ENCODE peak calls at places on chromosomes 3 and 15, in four cellular contexts. N, U, R and H are unnamed samples.
A peak's percentile ranks its signal among the peaks of the same experiment; 100 is the strongest.

GRCh38 chr3:120894285-120894684 is 13.7 kb upstream of the STXBP5L start:
- DNase-seq in N (no peak), U (no peak), R (no peak), H (peak; percentile 4)

GRCh38 chr3:33911525-33912322 is 113.3 kb downstream of the PDCD6IP start:
- DNase-seq in U (no peak), R (no peak), N (no peak), H (peak; percentile 51)

GRCh38 chr3:46690798-46691197 is 2.7 kb downstream of the ALS2CL start:
- DNase-seq in R (peak; percentile 68), U (no peak), N (no peak), H (no peak)

GRCh38 chr15:52217186-52217585 is 26.0 kb upstream of the GNB5 start:
- DNase-seq in U (peak; percentile 5), N (peak; percentile 71), R (no peak), H (no peak)

GRCh38 chr3:149936812-149937230 is 33.9 kb downstream of the PFN2 start:
- DNase-seq in R (no peak), N (peak; percentile 94), U (peak; percentile 41), H (peak; percentile 55)

GRCh38 chr3:194422188-194422587 is 23.1 kb upstream of the GP5 start:
- DNase-seq in U (no peak), R (no peak), N (no peak), H (peak; percentile 12)

GRCh38 chr3:10349801-10350200 is 28.9 kb upstream of the SEC13 start:
- DNase-seq in R (no peak), U (no peak), N (no peak), H (no peak)

GRCh38 chr3:169931747-169932520 is 20.6 kb downstream of the SAMD7 start:
- DNase-seq in U (no peak), N (no peak), R (no peak), H (no peak)

GRCh38 chr3:13189639-13190375 is 116.6 kb upstream of the IQSEC1 start:
- DNase-seq in N (no peak), U (peak; percentile 59), R (no peak), H (peak; percentile 43)

GRCh38 chr3:197426161-197426566 is 127.8 kb upstream of the DLG1 start:
- DNase-seq in N (no peak), R (no peak), U (no peak), H (peak; percentile 29)

GRCh38 chr3:123755085-123755484 is 129.0 kb downstream of the MYLK start:
- DNase-seq in N (no peak), R (no peak), U (no peak), H (no peak)

GRCh38 chr15:62392411-62392810 is 227.3 kb upstream of the C2CD4B start:
- DNase-seq in R (peak; percentile 22), N (peak; percentile 54), U (peak; percentile 8), H (peak; percentile 61)

GRCh38 chr3:130539005-130539404 is 22.0 kb downstream of the COL6A6 start:
- DNase-seq in N (peak; percentile 84), U (peak; percentile 52), R (no peak), H (peak; percentile 41)

GRCh38 chr15:63727542-63727941 is 106.2 kb downstream of the HERC1 start:
- DNase-seq in R (no peak), U (no peak), N (no peak), H (no peak)

GRCh38 chr15:101148881-101149664 is 102.8 kb downstream of the CHSY1 start:
- DNase-seq in R (no peak), U (no peak), N (no peak), H (no peak)

GRCh38 chr3:45807645-45808540 is 11.6 kb upstream of the SLC6A20 start:
- DNase-seq in U (no peak), N (no peak), R (no peak), H (no peak)

GRCh38 chr3:193680220-193680619 is 87.2 kb downstream of the OPA1 start:
- DNase-seq in U (no peak), R (no peak), N (peak; percentile 27), H (peak; percentile 11)

GRCh38 chr3:37174532-37175126 is at the start of gene LRRFIP2:
- DNase-seq in N (no peak), R (no peak), U (no peak), H (peak; percentile 85)

GRCh38 chr3:60365360-60365759 is 885.9 kb downstream of the FHIT start:
- DNase-seq in R (no peak), U (no peak), N (no peak), H (no peak)

GRCh38 chr3:72487078-72487765 is 361.0 kb downstream of the SHQ1 start:
- DNase-seq in U (no peak), R (peak; percentile 46), N (peak; percentile 15), H (peak; percentile 98)

GRCh38 chr3:137047240-137047639 is 89.5 kb downstream of the IL20RB start:
- DNase-seq in R (no peak), N (peak; percentile 68), U (no peak), H (no peak)

GRCh38 chr3:74351213-74351612 is 263.2 kb downstream of the CNTN3 start:
- DNase-seq in R (no peak), N (no peak), U (no peak), H (peak; percentile 14)

GRCh38 chr3:109081746-109082510 is 36.0 kb downstream of the MORC1 start:
- DNase-seq in R (no peak), N (peak; percentile 85), U (peak; percentile 14), H (peak; percentile 9)

GRCh38 chr15:60787737-60788513 is 309.0 kb upstream of the ICE2 start:
- DNase-seq in R (no peak), U (no peak), N (peak; percentile 66), H (no peak)

GRCh38 chr3:180646187-180646790 is 33.0 kb downstream of the CCDC39 start:
- DNase-seq in N (peak; percentile 39), R (no peak), U (no peak), H (no peak)

GRCh38 chr3:134904333-134904771 is 109.3 kb downstream of the EPHB1 start:
- DNase-seq in U (no peak), R (no peak), N (no peak), H (no peak)

GRCh38 chr15:58307313-58307961 is 124.4 kb upstream of the LIPC start:
- DNase-seq in U (no peak), R (no peak), N (no peak), H (peak; percentile 86)

GRCh38 chr3:61371123-61371522 is 119.9 kb upstream of the FHIT start:
- DNase-seq in U (peak; percentile 35), N (peak; percentile 56), R (no peak), H (no peak)

GRCh38 chr15:27486036-27486435 is 515.1 kb downstream of the GABRG3 start:
- DNase-seq in R (no peak), N (no peak), U (no peak), H (no peak)

GRCh38 chr3:150564243-150564642 is 17.7 kb downstream of the EIF2A start:
- DNase-seq in R (no peak), N (no peak), U (no peak), H (no peak)

GRCh38 chr3:73592154-73592877 is 32.4 kb downstream of the PDZRN3 start:
- DNase-seq in N (no peak), U (no peak), R (no peak), H (no peak)

GRCh38 chr3:99366663-99367429 is 271.5 kb upstream of the COL8A1 start:
- DNase-seq in N (peak; percentile 69), R (no peak), U (peak; percentile 5), H (no peak)

DNA sequence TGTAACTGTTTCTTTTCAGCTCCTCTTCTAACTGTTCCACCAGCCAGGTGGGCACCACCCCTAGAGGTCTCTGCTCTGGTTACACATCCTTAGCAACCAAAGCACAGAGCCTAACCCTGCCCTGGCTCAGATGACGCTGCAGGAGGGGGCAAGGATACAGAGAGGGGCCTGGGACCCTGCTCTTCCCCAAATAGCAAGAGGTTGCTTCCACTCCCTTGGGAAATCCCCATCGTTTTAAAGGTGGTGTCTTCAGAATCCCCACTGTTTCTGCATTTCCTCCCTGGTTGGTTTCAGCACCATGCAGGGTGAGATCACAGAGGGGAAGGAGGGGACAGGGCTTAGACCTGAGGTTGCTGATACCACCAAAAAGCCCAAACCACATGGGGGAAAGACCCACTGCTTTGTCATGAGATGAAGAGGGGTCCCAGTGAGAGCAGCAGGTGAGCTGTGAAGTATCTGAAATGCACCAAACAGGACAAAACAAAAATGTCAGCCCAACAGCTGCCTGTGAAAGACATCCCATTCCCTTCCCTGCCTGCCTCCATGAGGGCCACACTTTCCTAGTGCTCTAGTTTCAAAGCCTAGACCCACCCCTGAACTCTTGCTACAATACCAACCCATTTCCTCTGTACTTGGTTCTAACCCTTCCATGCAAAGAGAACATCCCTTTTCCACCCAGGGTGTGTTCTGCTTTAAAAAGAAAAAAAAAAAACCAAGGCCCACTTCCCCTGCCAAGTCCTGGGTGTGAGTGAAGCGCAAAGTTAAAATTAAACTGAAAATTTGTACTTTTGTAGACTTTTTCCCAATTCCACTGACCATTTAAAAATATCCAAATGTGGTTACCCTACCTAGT is 29.0 kb downstream of the ANP32A start:
- DNase-seq in N (peak; percentile 36), R (no peak), U (peak; percentile 52), H (no peak)
- TF ChIP-seq CTCF in N (no peak), R (no peak), U (no peak), H (no peak)

DNA sequence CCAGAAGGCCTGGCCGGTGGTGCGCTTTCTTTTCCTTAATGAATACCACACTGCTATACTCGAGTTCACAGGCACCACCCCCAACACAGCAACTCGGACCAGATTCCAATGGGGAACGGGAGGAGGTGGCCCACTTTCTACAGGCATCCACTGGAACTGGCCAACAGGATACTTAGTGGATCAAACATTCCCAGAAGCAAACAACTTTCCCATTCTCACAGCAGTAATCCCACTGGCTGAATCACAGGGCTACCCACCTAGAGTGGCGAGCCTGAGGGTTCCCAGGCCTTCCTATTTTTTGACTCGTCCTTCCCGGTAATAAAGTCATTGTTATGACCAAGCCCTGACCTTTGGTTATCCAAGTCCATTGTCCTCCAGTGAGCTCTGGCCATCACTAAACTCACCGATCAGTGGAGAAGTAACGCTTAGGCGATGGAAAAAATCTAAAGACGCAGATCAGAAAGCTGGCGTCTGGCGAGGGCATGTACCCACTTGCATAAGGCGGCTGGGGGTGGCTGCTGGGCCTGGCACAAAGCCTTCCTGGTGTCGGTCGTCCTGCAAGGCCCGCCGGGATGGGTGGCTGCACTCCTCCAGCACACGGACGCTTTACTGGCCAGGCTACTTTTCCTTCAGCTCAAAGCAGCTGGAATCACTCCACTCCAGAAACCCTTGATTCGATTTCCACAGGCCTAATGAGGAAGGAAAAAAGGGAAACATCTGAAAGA is 1.2 kb downstream of the EOGT start:
- DNase-seq in U (no peak), R (peak; percentile 37), N (peak; percentile 67), H (peak; percentile 87)
- H3K4me3 ChIP-seq in U (no peak overlapping the region), R (peak overlapping the region; percentile 88), N (peak overlapping the region; percentile 56), H (peak overlapping the region; percentile 78)

DNA sequence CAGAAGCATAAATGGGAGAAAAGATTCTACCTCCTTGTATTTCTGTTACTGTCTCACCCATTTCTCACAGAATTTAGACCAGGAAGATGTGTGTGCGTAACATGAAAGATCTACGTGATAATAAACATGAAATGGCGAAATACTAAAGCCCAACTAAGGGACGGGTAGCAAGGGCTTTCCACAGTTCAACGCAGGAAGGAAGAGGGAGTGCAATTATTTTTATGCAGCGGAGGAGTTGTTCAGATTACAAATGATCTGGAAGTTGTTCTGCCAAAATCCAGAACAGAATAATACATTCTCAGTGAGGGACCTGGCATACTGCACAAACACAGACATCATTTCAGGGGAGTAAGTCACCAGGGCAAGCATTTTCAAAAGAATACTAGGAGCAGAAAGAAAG is 133.7 kb upstream of the RAP2B start:
- DNase-seq in R (no peak), U (no peak), N (no peak), H (no peak)
- TF ChIP-seq CTCF in R (no peak), U (no peak), N (no peak), H (no peak)

GRCh38 chr3:138845071-138845685 is 10.4 kb upstream of the PIK3CB start:
- DNase-seq in U (no peak), N (peak; percentile 77), R (no peak), H (no peak)

GRCh38 chr3:138848696-138849095 is 14.0 kb upstream of the PIK3CB start:
- DNase-seq in U (no peak), R (no peak), N (no peak), H (no peak)

GRCh38 chr3:138845771-138846173 is 11.0 kb upstream of the PIK3CB start:
- DNase-seq in N (peak; percentile 92), U (no peak), R (no peak), H (no peak)

GRCh38 chr3:138849541-138849940 is 14.8 kb upstream of the PIK3CB start:
- DNase-seq in N (peak; percentile 41), U (no peak), R (no peak), H (no peak)

GRCh38 chr3:138846350-138846756 is 11.6 kb upstream of the PIK3CB start:
- DNase-seq in R (no peak), N (peak; percentile 80), U (peak; percentile 25), H (no peak)
- H3K4me3 ChIP-seq in R (no peak overlapping the region), N (peak overlapping the region; percentile 29), U (no peak overlapping the region), H (no peak overlapping the region)